ENCODE peak calls at places on chromosome 10, in four cellular contexts. Z, F, P and Q are unnamed samples.

GRCh38 chr10:88270871-88271713 is 312.0 kb downstream of the RNLS start:
- DNase-seq in Z (peak; percentile 68), F (no peak), P (no peak), Q (no peak)

GRCh38 chr10:120943542-120943941 is 92.4 kb downstream of the WDR11 start:
- DNase-seq in Z (no peak), F (no peak), P (no peak), Q (no peak)

GRCh38 chr10:99551158-99551557 is 18.4 kb downstream of the NKX2-3 start:
- DNase-seq in Z (peak; percentile 66), P (no peak), F (no peak), Q (no peak)

GRCh38 chr10:72170263-72170662 is 45.5 kb upstream of the ANAPC16 start:
- DNase-seq in Z (no peak), F (no peak), P (no peak), Q (no peak)

GRCh38 chr10:69057951-69058297 is 30.0 kb upstream of the SRGN start:
- DNase-seq in F (no peak), Z (peak; percentile 62), P (no peak), Q (no peak)

GRCh38 chr10:103915794-103916193 is 2.2 kb downstream of the STN1 start:
- DNase-seq in Z (peak; percentile 24), F (no peak), P (no peak), Q (no peak)

GRCh38 chr10:75234683-75235374 is 928 bp downstream of the COMTD1 start:
- DNase-seq in F (no peak), P (no peak), Z (no peak), Q (no peak)

GRCh38 chr10:27482984-27483956 is 20.8 kb upstream of the RAB18 start:
- DNase-seq in P (no peak), Z (no peak), F (no peak), Q (no peak)

GRCh38 chr10:555281-555680 is 134.2 kb downstream of the DIP2C start:
- DNase-seq in F (no peak), P (no peak), Z (no peak), Q (no peak)

GRCh38 chr10:105770813-105771212 is 1129.7 kb downstream of the SORCS3 start:
- DNase-seq in F (no peak), P (no peak), Z (no peak), Q (no peak)

GRCh38 chr10:95536017-95536416 is 25.2 kb downstream of the SORBS1 start:
- DNase-seq in Z (peak; percentile 11), F (no peak), P (no peak), Q (no peak)

GRCh38 chr10:129517680-129518057 is 50.6 kb downstream of the MGMT start:
- DNase-seq in F (no peak), Z (no peak), P (no peak), Q (no peak)

GRCh38 chr10:93515071-93515962 is 18.9 kb downstream of the CEP55 start:
- DNase-seq in F (no peak), Z (peak; percentile 46), P (no peak), Q (no peak)

GRCh38 chr10:118725784-118726507 is 28.8 kb downstream of the CACUL1 start:
- DNase-seq in P (no peak), F (no peak), Z (peak; percentile 26), Q (no peak)

GRCh38 chr10:89805599-89806013 is 104.2 kb downstream of the KIF20B start:
- DNase-seq in Z (no peak), P (no peak), F (no peak), Q (no peak)

GRCh38 chr10:101601541-101601940 is 13.4 kb downstream of the DPCD start:
- DNase-seq in F (peak; percentile 52), Z (no peak), P (peak; percentile 51), Q (no peak)

GRCh38 chr10:102634696-102635095 is 9.6 kb upstream of the TRIM8 start:
- DNase-seq in Z (no peak), F (no peak), P (no peak), Q (no peak)
- H3K27ac ChIP-seq in Z (peak overlapping the region; percentile 94), F (no peak overlapping the region), P (peak overlapping the region; percentile 91), Q (no peak overlapping the region)

GRCh38 chr10:85862771-85863170 is 503.8 kb downstream of the GRID1 start:
- DNase-seq in F (no peak), Z (no peak), P (no peak), Q (no peak)
- H3K27ac ChIP-seq in F (no peak overlapping the region), Z (no peak overlapping the region), P (no peak overlapping the region), Q (no peak overlapping the region)

GRCh38 chr10:13632407-13632806 is 45.6 kb downstream of the PRPF18 start:
- DNase-seq in F (no peak), P (no peak), Z (no peak), Q (no peak)
- H3K27ac ChIP-seq in F (peak overlapping the region; percentile 75), P (peak overlapping the region; percentile 88), Z (no peak overlapping the region), Q (no peak overlapping the region)

GRCh38 chr10:14554843-14555205 is 219.9 kb downstream of the FAM107B start:
- DNase-seq in F (no peak), Z (no peak), P (no peak), Q (no peak)

GRCh38 chr10:14558025-14558424 is 216.7 kb downstream of the FAM107B start:
- DNase-seq in P (no peak), Z (no peak), F (no peak), Q (no peak)

GRCh38 chr10:14555806-14556205 is 218.9 kb downstream of the FAM107B start:
- DNase-seq in F (no peak), Z (no peak), P (no peak), Q (no peak)

GRCh38 chr10:14557573-14557972 is 217.1 kb downstream of the FAM107B start:
- DNase-seq in P (no peak), F (no peak), Z (no peak), Q (no peak)

GRCh38 chr10:14556285-14556956 is 218.3 kb downstream of the FAM107B start:
- DNase-seq in F (no peak), P (no peak), Z (no peak), Q (no peak)
- H3K27ac ChIP-seq in F (no peak overlapping the region), P (peak overlapping the region; percentile 10), Z (peak overlapping the region; percentile 75), Q (peak overlapping the region; percentile 89)

GRCh38 chr10:77299257-77299656 is 338.4 kb downstream of the KCNMA1 start:
- DNase-seq in F (no peak), Z (no peak), P (no peak), Q (no peak)

GRCh38 chr10:77297370-77297692 is 340.3 kb downstream of the KCNMA1 start:
- DNase-seq in P (no peak), Z (peak; percentile 31), F (no peak), Q (no peak)

GRCh38 chr10:77304192-77304591 is 333.4 kb downstream of the KCNMA1 start:
- DNase-seq in P (no peak), Z (no peak), F (no peak), Q (no peak)

GRCh38 chr10:77301305-77301730 is 336.3 kb downstream of the KCNMA1 start:
- DNase-seq in Z (peak; percentile 56), P (no peak), F (no peak), Q (no peak)

GRCh38 chr10:77300682-77301081 is 336.9 kb downstream of the KCNMA1 start:
- DNase-seq in P (no peak), F (no peak), Z (no peak), Q (no peak)
- H3K27ac ChIP-seq in P (no peak overlapping the region), F (no peak overlapping the region), Z (no peak overlapping the region), Q (no peak overlapping the region)

GRCh38 chr10:131149111-131149510 is 162.4 kb downstream of the TCERG1L start:
- DNase-seq in P (no peak), Z (no peak), F (no peak), Q (no peak)

GRCh38 chr10:131148270-131148669 is 163.3 kb downstream of the TCERG1L start:
- DNase-seq in P (no peak), F (no peak), Z (no peak), Q (no peak)

GRCh38 chr10:131144711-131145375 is 166.7 kb downstream of the TCERG1L start:
- DNase-seq in P (no peak), F (no peak), Z (no peak), Q (no peak)

GRCh38 chr10:131147301-131147975 is 164.1 kb downstream of the TCERG1L start:
- DNase-seq in P (no peak), F (no peak), Z (no peak), Q (no peak)

DNA sequence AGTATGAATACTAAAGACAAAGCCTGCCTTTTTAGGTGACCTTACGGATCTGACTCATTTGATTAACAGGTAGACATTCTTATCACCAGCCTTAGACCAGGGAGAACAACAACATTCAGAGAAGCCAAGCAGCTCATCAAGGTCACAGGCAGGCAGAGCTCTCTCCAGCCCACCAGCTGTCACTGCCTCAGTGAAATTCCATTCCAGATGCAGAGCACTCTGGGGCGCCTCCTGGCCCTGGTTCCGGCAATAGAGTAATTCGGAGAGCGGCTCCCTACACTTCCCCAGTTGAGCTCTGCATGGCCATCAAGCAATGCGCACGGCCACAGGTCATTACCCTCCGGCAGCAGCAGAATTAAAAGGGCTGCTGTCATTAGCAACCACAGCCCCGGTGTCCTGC is 164.7 kb downstream of the TCERG1L start:
- DNase-seq in F (no peak), P (no peak), Z (no peak), Q (no peak)
- H3K27ac ChIP-seq in F (no peak overlapping the region), P (no peak overlapping the region), Z (no peak overlapping the region), Q (no peak overlapping the region)

GRCh38 chr10:60083039-60083344 is 176.6 kb upstream of the CCDC6 start:
- DNase-seq in P (no peak), Z (no peak), F (no peak), Q (no peak)
- H3K27ac ChIP-seq in P (no peak overlapping the region), Z (no peak overlapping the region), F (no peak overlapping the region), Q (no peak overlapping the region)